ENCODE peak calls at places on chromosome 3, in ten cellular contexts. U is fibroblast of the aortic adventitia, D is PC-9, E is glutamatergic neuron, O is left lung, Z is HFF-Myc, P is foreskin keratinocyte, J is fibroblast of mammary gland, Y is cardiac fibroblast, I is uterus. X is an unnamed sample.

GRCh38 chr3:15858547-15859506 is 61.0 kb upstream of the ANKRD28 start:
- DNase-seq in O (peak; percentile 77), P (peak; percentile 12), E (peak; percentile 55), Z (no peak), U (peak; percentile 20), Y (peak; percentile 5), I (peak; percentile 28), J (peak; percentile 7), D (peak; percentile 61), X (peak; percentile 12)

GRCh38 chr3:133410191-133410892 is 10.5 kb downstream of the BFSP2 start:
- DNase-seq in J (no peak), O (no peak), Z (no peak), I (no peak), Y (no peak), P (no peak), E (no peak), U (no peak), D (no peak), X (no peak)

GRCh38 chr3:110816008-110816407 is 255.6 kb upstream of the NECTIN3 start:
- DNase-seq in O (no peak), E (no peak), U (no peak), D (no peak), P (no peak), I (no peak), Y (peak; percentile 49), Z (no peak), J (no peak), X (no peak)

GRCh38 chr3:49017646-49017977 is 768 bp downstream of the DALRD3 start:
- DNase-seq in Y (no peak), O (no peak), I (no peak), J (no peak), D (no peak), E (no peak), P (no peak), U (no peak), Z (no peak), X (no peak)

GRCh38 chr3:73718326-73719110 is 93.8 kb upstream of the PDZRN3 start:
- DNase-seq in J (no peak), U (peak; percentile 4), Z (no peak), P (no peak), E (no peak), O (no peak), I (no peak), D (no peak), Y (no peak), X (no peak)

GRCh38 chr3:129525341-129525968 is 3.0 kb upstream of the RHO start:
- DNase-seq in D (no peak), P (no peak), E (no peak), Y (peak; percentile 85), J (peak; percentile 75), Z (no peak), I (no peak), U (peak; percentile 52), O (no peak), X (no peak)

GRCh38 chr3:127632441-127632840 is 3.5 kb downstream of the PODXL2 start:
- DNase-seq in E (no peak), I (no peak), Z (no peak), P (no peak), J (no peak), Y (no peak), D (no peak), U (no peak), O (no peak), X (peak; percentile 54)

GRCh38 chr3:127424766-127425504 is 137.1 kb upstream of the PRR20G start:
- DNase-seq in E (no peak), J (no peak), Y (no peak), I (no peak), O (peak; percentile 22), D (no peak), U (no peak), Z (no peak), P (no peak), X (no peak)

GRCh38 chr3:13414040-13414729 is 5.9 kb downstream of the NUP210 start:
- DNase-seq in Z (no peak), E (no peak), J (no peak), Y (no peak), D (peak; percentile 49), I (no peak), U (no peak), O (peak; percentile 79), P (no peak), X (no peak)

GRCh38 chr3:186965141-186965879 is 35.0 kb downstream of the ST6GAL1 start:
- DNase-seq in U (no peak), Z (peak; percentile 24), P (no peak), D (no peak), E (no peak), I (no peak), Y (no peak), O (no peak), J (peak; percentile 6), X (no peak)

GRCh38 chr3:46709721-46710120 is 7.9 kb downstream of the PRSS50 start:
- DNase-seq in O (no peak), P (no peak), U (no peak), E (no peak), I (peak; percentile 9), Y (no peak), J (no peak), D (no peak), Z (no peak), X (no peak)

GRCh38 chr3:23895181-23895580 is 21.6 kb downstream of the NKIRAS1 start:
- DNase-seq in P (no peak), Y (no peak), D (no peak), E (no peak), I (no peak), Z (no peak), U (no peak), O (no peak), J (no peak), X (no peak)

GRCh38 chr3:194169595-194169994 is 33.6 kb downstream of the HES1 start:
- DNase-seq in U (no peak), J (no peak), O (no peak), D (no peak), P (no peak), Y (no peak), E (no peak), Z (no peak), I (no peak), X (no peak)

GRCh38 chr3:30538787-30539186 is 67.6 kb upstream of the TGFBR2 start:
- DNase-seq in I (no peak), O (no peak), J (peak; percentile 92), Y (peak; percentile 93), E (no peak), U (peak; percentile 94), D (peak; percentile 20), Z (peak; percentile 77), P (peak; percentile 94), X (no peak)

DNA sequence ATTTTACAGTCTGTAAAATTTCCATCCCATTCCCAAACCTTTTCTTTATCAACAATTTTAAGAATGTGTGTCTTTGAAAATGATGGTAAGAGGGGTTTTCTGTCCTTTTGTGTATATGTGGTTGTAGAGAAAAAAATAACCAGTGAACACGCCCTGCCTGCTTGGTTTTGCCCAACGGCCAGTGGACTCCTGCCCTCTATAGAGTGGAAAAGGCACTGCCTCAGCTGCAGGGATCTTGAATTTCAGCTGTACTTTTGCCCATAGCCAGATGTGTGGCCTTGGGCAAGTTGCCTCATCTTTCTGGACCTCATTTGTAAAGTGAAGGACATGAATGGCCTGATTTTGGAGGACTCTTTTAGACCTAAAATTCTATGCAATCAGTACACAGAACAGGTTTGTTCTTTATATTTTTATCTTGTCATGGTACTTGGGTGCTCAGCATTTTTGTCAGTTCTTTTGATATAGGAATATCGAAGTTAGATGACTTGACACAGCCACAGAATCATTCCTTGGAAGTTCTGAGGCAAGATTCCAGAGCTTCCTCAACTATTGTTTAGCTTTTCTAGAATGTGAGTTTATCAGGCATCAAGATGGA is 81.0 kb downstream of the CLDN11 start:
- DNase-seq in Z (peak; percentile 68), O (no peak), Y (peak; percentile 75), J (peak; percentile 85), D (no peak), E (no peak), P (no peak), U (peak; percentile 88), I (peak; percentile 24), X (peak; percentile 66)
- TF ChIP-seq CTCF in Z (peak; percentile 77), O (peak; percentile 36), Y (peak; percentile 81), J (peak; percentile 92), D (peak; percentile 52), E (peak; percentile 36), P (peak; percentile 67), U (peak; percentile 82), I (peak; percentile 7), X (peak; percentile 87)

GRCh38 chr3:183253961-183254815 is 1.1 kb downstream of the B3GNT5 start:
- DNase-seq in D (peak; percentile 59), U (no peak), P (no peak), I (peak; percentile 38), E (peak; percentile 52), Z (no peak), J (no peak), Y (no peak), O (peak; percentile 59), X (peak; percentile 31)
- TF ChIP-seq CTCF in D (no peak), U (peak; percentile 15), P (peak; percentile 28), I (no peak), E (no peak), Z (no peak), J (no peak), Y (no peak), O (no peak), X (no peak)

GRCh38 chr3:101010316-101010715 is 17.1 kb upstream of the ABI3BP start:
- DNase-seq in P (peak; percentile 45), D (no peak), O (no peak), E (no peak), I (no peak), Y (peak; percentile 71), Z (no peak), J (peak; percentile 91), U (peak; percentile 75), X (no peak)

GRCh38 chr3:101017048-101017447 is 23.8 kb upstream of the ABI3BP start:
- DNase-seq in Z (no peak), U (peak; percentile 66), I (no peak), D (no peak), E (no peak), O (no peak), Y (peak; percentile 61), P (no peak), J (peak; percentile 38), X (no peak)

GRCh38 chr3:101009386-101009785 is 16.2 kb upstream of the ABI3BP start:
- DNase-seq in I (no peak), J (peak; percentile 61), Y (peak; percentile 68), P (peak; percentile 50), O (no peak), E (no peak), D (no peak), U (peak; percentile 50), Z (no peak), X (no peak)

GRCh38 chr3:101011086-101011485 is 17.9 kb upstream of the ABI3BP start:
- DNase-seq in P (no peak), Z (no peak), J (peak; percentile 90), I (no peak), D (no peak), O (no peak), E (no peak), Y (peak; percentile 31), U (peak; percentile 75), X (no peak)
- TF ChIP-seq CTCF in P (no peak), Z (no peak), J (no peak), I (no peak), D (no peak), O (no peak), E (no peak), Y (no peak), U (no peak), X (no peak)

DNA sequence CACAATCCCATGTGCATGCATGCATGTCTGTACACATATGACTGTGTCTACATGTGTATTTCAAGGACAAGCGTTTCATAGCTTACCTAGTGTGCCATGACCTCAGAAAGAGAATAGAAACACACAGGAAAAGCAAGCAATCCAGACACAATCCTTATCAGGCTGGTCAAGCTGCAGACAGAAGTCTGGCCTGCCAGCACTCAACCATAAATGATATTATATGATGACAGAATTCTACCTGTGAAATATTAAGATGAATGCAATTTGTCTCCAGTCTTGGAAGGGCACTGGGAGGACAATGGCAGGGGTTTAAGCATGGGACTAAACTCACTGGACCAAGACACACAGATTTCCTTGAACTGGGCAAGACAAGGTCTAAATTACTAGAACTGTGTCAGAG is 50.9 kb upstream of the ARL6 start:
- DNase-seq in O (no peak), I (no peak), Y (no peak), E (no peak), Z (no peak), D (no peak), J (no peak), U (no peak), P (no peak), X (peak; percentile 57)
- TF ChIP-seq CTCF in O (no peak), I (no peak), Y (no peak), E (no peak), Z (no peak), D (no peak), J (no peak), U (no peak), P (no peak), X (no peak)

X was measured in BE2C.